ENCODE peak calls at places on chromosomes 13 and 19, in seven cellular contexts. One of them, this sample, is unnamed.

GRCh38 chr19:955803-956746 is 28.1 kb upstream of the WDR18 start:
- DNase-seq in HCT116: no peak
- DNase-seq in endothelial cell of umbilical vein: no peak
- DNase-seq in A549: no peak
- DNase-seq in HepG2: no peak
- DNase-seq in H1: no peak
- DNase-seq in K562: no peak
- DNase-seq in this sample: no peak

GRCh38 chr13:30394798-30395191 is 27.5 kb upstream of the UBE2L5 start:
- DNase-seq in HCT116: no peak
- DNase-seq in endothelial cell of umbilical vein: peak
- DNase-seq in A549: no peak
- DNase-seq in HepG2: no peak
- DNase-seq in H1: no peak
- DNase-seq in K562: no peak
- DNase-seq in this sample: peak

GRCh38 chr13:48266967-48267639 is 34.1 kb downstream of the ITM2B start:
- DNase-seq in HCT116: no peak
- DNase-seq in endothelial cell of umbilical vein: no peak
- DNase-seq in A549: no peak
- DNase-seq in HepG2: no peak
- DNase-seq in H1: no peak
- DNase-seq in K562: no peak
- DNase-seq in this sample: no peak

GRCh38 chr13:63481334-63481733 is 2065.7 kb upstream of the PCDH20 start:
- DNase-seq in HCT116: no peak
- DNase-seq in endothelial cell of umbilical vein: no peak
- DNase-seq in A549: no peak
- DNase-seq in HepG2: no peak
- DNase-seq in H1: no peak
- DNase-seq in K562: no peak
- DNase-seq in this sample: no peak

GRCh38 chr13:106597759-106598395 is 29.9 kb upstream of the ARGLU1 start:
- DNase-seq in HCT116: no peak
- DNase-seq in endothelial cell of umbilical vein: no peak
- DNase-seq in A549: no peak
- DNase-seq in HepG2: no peak
- DNase-seq in H1: no peak
- DNase-seq in K562: no peak
- DNase-seq in this sample: no peak

GRCh38 chr19:24140099-24140498 is 53.1 kb downstream of the ZNF254 start:
- DNase-seq in HCT116: no peak
- DNase-seq in endothelial cell of umbilical vein: peak
- DNase-seq in A549: no peak
- DNase-seq in HepG2: peak
- DNase-seq in H1: no peak
- DNase-seq in K562: no peak
- DNase-seq in this sample: peak

GRCh38 chr19:17332677-17333581 is 1.7 kb downstream of the ANO8 start:
- DNase-seq in HCT116: peak
- DNase-seq in endothelial cell of umbilical vein: peak
- DNase-seq in A549: peak
- DNase-seq in HepG2: peak
- DNase-seq in H1: peak
- DNase-seq in K562: peak
- DNase-seq in this sample: peak

GRCh38 chr13:52862358-52863206 is 14.1 kb upstream of the PCDH8 start:
- DNase-seq in HCT116: peak
- DNase-seq in endothelial cell of umbilical vein: peak
- DNase-seq in A549: peak
- DNase-seq in HepG2: peak
- DNase-seq in H1: no peak
- DNase-seq in K562: peak
- DNase-seq in this sample: peak

GRCh38 chr13:32887617-32888016 is 128.6 kb upstream of the KL start:
- DNase-seq in HCT116: no peak
- DNase-seq in endothelial cell of umbilical vein: no peak
- DNase-seq in A549: no peak
- DNase-seq in HepG2: no peak
- DNase-seq in H1: no peak
- DNase-seq in K562: no peak
- DNase-seq in this sample: no peak

GRCh38 chr13:33213024-33213795 is 72.3 kb downstream of the STARD13 start:
- DNase-seq in HCT116: no peak
- DNase-seq in endothelial cell of umbilical vein: no peak
- DNase-seq in A549: no peak
- DNase-seq in HepG2: peak
- DNase-seq in H1: no peak
- DNase-seq in K562: no peak
- DNase-seq in this sample: no peak

GRCh38 chr13:42041017-42041683 is 7.3 kb upstream of the DGKH start:
- DNase-seq in HCT116: peak
- DNase-seq in endothelial cell of umbilical vein: peak
- DNase-seq in A549: peak
- DNase-seq in HepG2: no peak
- DNase-seq in H1: no peak
- DNase-seq in K562: peak
- DNase-seq in this sample: peak

GRCh38 chr19:43618921-43619261 is 538 bp downstream of the ZNF428 start:
- DNase-seq in HCT116: no peak
- DNase-seq in endothelial cell of umbilical vein: peak
- DNase-seq in A549: peak
- DNase-seq in HepG2: peak
- DNase-seq in H1: no peak
- DNase-seq in K562: no peak
- DNase-seq in this sample: peak

GRCh38 chr13:100519626-100520025 is 69.0 kb downstream of the GGACT start:
- DNase-seq in HCT116: no peak
- DNase-seq in endothelial cell of umbilical vein: no peak
- DNase-seq in A549: no peak
- DNase-seq in HepG2: no peak
- DNase-seq in H1: no peak
- DNase-seq in K562: no peak
- DNase-seq in this sample: no peak

DNA sequence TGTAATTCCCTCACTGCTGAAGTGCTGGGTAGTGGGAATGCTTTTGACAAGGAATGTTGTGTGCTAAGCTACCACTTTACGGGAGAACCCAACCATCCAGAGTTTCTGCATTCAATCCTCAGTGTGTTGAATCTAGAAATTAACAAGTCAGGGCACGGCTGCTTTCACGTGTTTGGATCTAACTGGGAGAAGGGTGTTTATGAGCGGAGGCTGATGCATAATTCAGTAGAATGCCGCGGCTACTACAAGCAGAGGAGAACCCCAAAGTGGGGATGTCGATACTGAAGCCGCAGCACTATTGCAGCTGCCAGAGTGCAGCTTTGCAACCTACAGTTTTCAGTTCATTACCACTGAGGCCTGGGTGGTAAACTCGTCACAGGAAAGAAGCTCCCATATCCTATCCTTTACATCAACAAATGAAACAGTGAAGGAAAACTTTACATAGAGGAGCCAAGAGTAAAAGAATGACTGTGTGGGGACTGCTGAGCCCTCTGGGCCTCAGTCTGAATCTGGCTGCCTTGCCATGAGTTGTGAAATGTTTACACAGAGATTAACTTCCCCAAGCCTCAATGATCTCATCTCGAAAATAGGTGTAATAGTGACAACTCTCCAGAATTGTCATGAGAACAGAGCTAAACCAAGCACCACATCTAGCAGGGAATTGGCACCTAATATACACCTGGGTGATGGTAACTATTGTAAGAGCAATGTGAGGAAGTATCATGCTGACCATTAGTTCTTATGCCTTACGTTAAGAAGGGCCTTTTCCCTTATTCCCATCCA is 531.7 kb downstream of the MYO16 start:
- DNase-seq in HCT116: no peak
- DNase-seq in endothelial cell of umbilical vein: no peak
- DNase-seq in A549: no peak
- DNase-seq in HepG2: no peak
- DNase-seq in H1: no peak
- DNase-seq in K562: no peak
- DNase-seq in this sample: peak
- TF ChIP-seq POLR2A in HCT116: no peak
- TF ChIP-seq POLR2A in endothelial cell of umbilical vein: no peak
- TF ChIP-seq POLR2A in A549: no peak
- TF ChIP-seq POLR2A in HepG2: no peak
- TF ChIP-seq POLR2A in H1: no peak
- TF ChIP-seq POLR2A in K562: no peak
- TF ChIP-seq POLR2A in this sample: no peak

GRCh38 chr19:4062576-4063368 is 3.9 kb downstream of the ZBTB7A start:
- DNase-seq in HCT116: no peak
- DNase-seq in endothelial cell of umbilical vein: no peak
- DNase-seq in A549: no peak
- DNase-seq in HepG2: no peak
- DNase-seq in H1: no peak
- DNase-seq in K562: no peak
- DNase-seq in this sample: no peak

GRCh38 chr19:4064551-4065260 is 2.0 kb downstream of the ZBTB7A start:
- DNase-seq in HCT116: no peak
- DNase-seq in endothelial cell of umbilical vein: peak
- DNase-seq in A549: no peak
- DNase-seq in HepG2: no peak
- DNase-seq in H1: no peak
- DNase-seq in K562: peak
- DNase-seq in this sample: peak

GRCh38 chr19:4065430-4066175 is 1.1 kb downstream of the ZBTB7A start:
- DNase-seq in HCT116: peak
- DNase-seq in endothelial cell of umbilical vein: peak
- DNase-seq in A549: peak
- DNase-seq in HepG2: peak
- DNase-seq in H1: peak
- DNase-seq in K562: peak
- DNase-seq in this sample: peak

GRCh38 chr19:4063369-4064072 is 3.2 kb downstream of the ZBTB7A start:
- DNase-seq in HCT116: no peak
- DNase-seq in endothelial cell of umbilical vein: peak
- DNase-seq in A549: no peak
- DNase-seq in HepG2: no peak
- DNase-seq in H1: no peak
- DNase-seq in K562: no peak
- DNase-seq in this sample: no peak

DNA sequence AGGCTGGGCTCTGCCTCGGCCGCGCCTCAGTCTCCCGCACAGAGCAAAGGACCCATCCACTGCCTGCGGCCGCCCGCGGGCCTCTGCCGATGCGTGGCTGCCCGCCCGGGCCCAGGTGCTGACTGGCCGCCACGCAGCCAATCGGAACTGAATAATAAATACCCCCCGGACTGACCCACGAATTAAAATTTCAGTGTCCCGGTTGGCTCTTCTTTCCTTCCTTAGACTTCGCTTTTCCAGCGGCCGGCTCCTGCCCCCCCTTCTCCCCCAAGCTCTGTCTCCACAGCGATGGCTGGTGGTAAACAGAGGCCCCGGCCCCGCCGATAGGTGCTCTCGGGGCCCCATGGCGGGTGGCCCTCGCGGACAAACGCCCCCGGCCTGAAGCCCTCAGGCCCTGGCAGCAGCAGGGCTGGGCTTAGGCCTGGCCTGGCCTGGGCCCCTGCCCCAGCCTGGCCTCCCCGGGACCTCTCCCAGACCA is 2.6 kb downstream of the ZBTB7A start:
- DNase-seq in HCT116: no peak
- DNase-seq in endothelial cell of umbilical vein: peak
- DNase-seq in A549: no peak
- DNase-seq in HepG2: no peak
- DNase-seq in H1: no peak
- DNase-seq in K562: no peak
- DNase-seq in this sample: no peak
- TF ChIP-seq MAX in HCT116: no peak
- TF ChIP-seq MAX in endothelial cell of umbilical vein: no peak
- TF ChIP-seq MAX in A549: peak
- TF ChIP-seq MAX in HepG2: no peak
- TF ChIP-seq MAX in H1: no peak
- TF ChIP-seq MAX in K562: no peak
- TF ChIP-seq MAX in this sample: no peak

DNA sequence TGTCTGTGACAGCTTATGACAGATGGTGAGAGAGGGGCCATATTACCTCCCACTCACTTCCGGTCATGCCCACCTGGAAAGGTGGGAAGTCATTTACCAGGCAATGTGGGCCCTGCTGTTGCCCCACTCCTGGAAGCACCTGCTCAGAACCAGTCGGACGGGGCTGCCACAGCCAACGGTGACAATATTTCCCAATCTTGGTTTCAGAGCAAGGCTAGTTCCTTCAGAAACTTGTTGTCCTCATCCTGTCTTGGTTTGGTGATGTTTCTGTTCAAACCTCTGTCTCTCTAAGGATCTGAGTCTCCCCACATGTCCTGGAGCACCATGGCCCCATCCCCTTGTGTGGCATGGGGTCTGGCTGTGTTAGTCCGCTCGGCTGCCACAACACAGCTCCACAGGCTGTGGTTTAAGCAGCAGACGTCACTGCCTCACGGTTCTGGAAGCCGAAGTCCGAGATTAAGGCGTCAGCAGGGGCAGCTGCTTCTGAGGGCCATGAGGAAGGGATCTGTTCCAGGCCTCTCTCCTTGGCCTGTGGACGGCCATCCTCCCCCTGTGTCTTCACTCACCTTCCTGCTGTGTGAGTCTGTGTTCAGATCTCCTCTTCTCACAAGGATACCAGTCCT is 31.5 kb upstream of the SLC15A1 start:
- DNase-seq in HCT116: no peak
- DNase-seq in endothelial cell of umbilical vein: no peak
- DNase-seq in A549: no peak
- DNase-seq in HepG2: no peak
- DNase-seq in H1: no peak
- DNase-seq in K562: no peak
- DNase-seq in this sample: no peak
- TF ChIP-seq POLR2A in HCT116: no peak
- TF ChIP-seq POLR2A in endothelial cell of umbilical vein: no peak
- TF ChIP-seq POLR2A in A549: no peak
- TF ChIP-seq POLR2A in HepG2: no peak
- TF ChIP-seq POLR2A in H1: no peak
- TF ChIP-seq POLR2A in K562: no peak
- TF ChIP-seq POLR2A in this sample: no peak

GRCh38 chr19:7932930-7933300 is 7.0 kb upstream of the CTXN1 start:
- DNase-seq in HCT116: no peak
- DNase-seq in endothelial cell of umbilical vein: no peak
- DNase-seq in A549: no peak
- DNase-seq in HepG2: no peak
- DNase-seq in H1: no peak
- DNase-seq in K562: no peak
- DNase-seq in this sample: no peak

GRCh38 chr19:7934766-7935165 is 8.7 kb downstream of the TIMM44 start:
- DNase-seq in HCT116: no peak
- DNase-seq in endothelial cell of umbilical vein: no peak
- DNase-seq in A549: no peak
- DNase-seq in HepG2: no peak
- DNase-seq in H1: no peak
- DNase-seq in K562: no peak
- DNase-seq in this sample: no peak

GRCh38 chr19:7932276-7932929 is 6.5 kb upstream of the CTXN1 start:
- DNase-seq in HCT116: no peak
- DNase-seq in endothelial cell of umbilical vein: no peak
- DNase-seq in A549: no peak
- DNase-seq in HepG2: no peak
- DNase-seq in H1: no peak
- DNase-seq in K562: no peak
- DNase-seq in this sample: no peak

GRCh38 chr19:7933411-7933810 is 7.5 kb upstream of the CTXN1 start:
- DNase-seq in HCT116: no peak
- DNase-seq in endothelial cell of umbilical vein: no peak
- DNase-seq in A549: no peak
- DNase-seq in HepG2: no peak
- DNase-seq in H1: no peak
- DNase-seq in K562: no peak
- DNase-seq in this sample: no peak

GRCh38 chr19:7933828-7934725 is 8.1 kb upstream of the CTXN1 start:
- DNase-seq in HCT116: no peak
- DNase-seq in endothelial cell of umbilical vein: no peak
- DNase-seq in A549: no peak
- DNase-seq in HepG2: no peak
- DNase-seq in H1: no peak
- DNase-seq in K562: no peak
- DNase-seq in this sample: no peak
- TF ChIP-seq MAX in HCT116: no peak
- TF ChIP-seq MAX in endothelial cell of umbilical vein: no peak
- TF ChIP-seq MAX in A549: no peak
- TF ChIP-seq MAX in HepG2: no peak
- TF ChIP-seq MAX in H1: no peak
- TF ChIP-seq MAX in K562: no peak
- TF ChIP-seq MAX in this sample: no peak